ENCODE peak calls at places on chromosomes 11 and 22, in five cellular contexts. Y, A, O, X and K are unnamed samples.
A peak's percentile ranks its signal among the peaks of the same experiment; 100 is the strongest.

GRCh38 chr22:27348634-27349033 is 452.9 kb downstream of the MN1 start:
- DNase-seq in Y (no peak), X (peak; percentile 48), A (no peak), O (no peak), K (no peak)

GRCh38 chr11:76329084-76329648 is 51.8 kb downstream of the THAP12 start:
- DNase-seq in X (no peak), O (no peak), A (no peak), Y (peak; percentile 43), K (no peak)

GRCh38 chr11:132093861-132094260 is 723.4 kb downstream of the NTM start:
- DNase-seq in A (no peak), X (no peak), O (no peak), Y (no peak), K (no peak)

GRCh38 chr11:111586305-111586915 is 15.8 kb upstream of the SIK2 start:
- DNase-seq in X (no peak), O (peak; percentile 45), A (peak; percentile 50), Y (peak; percentile 46), K (peak; percentile 19)

GRCh38 chr22:48680601-48681000 is 1147.1 kb downstream of the BRD1 start:
- DNase-seq in O (no peak), A (no peak), Y (no peak), X (no peak), K (no peak)

GRCh38 chr22:44143117-44143495 is 37.6 kb upstream of the PARVG start:
- DNase-seq in X (no peak), Y (no peak), O (no peak), A (no peak), K (no peak)

GRCh38 chr11:60657880-60658279 is 41.5 kb upstream of the MS4A8 start:
- DNase-seq in A (no peak), X (no peak), Y (no peak), O (no peak), K (peak; percentile 67)

GRCh38 chr11:27717377-27717776 is 17.1 kb upstream of the BDNF start:
- DNase-seq in O (no peak), Y (no peak), A (no peak), X (no peak), K (peak; percentile 40)

GRCh38 chr11:89612111-89612510 is 98.0 kb upstream of the TRIM77 start:
- DNase-seq in O (no peak), X (no peak), A (no peak), Y (no peak), K (no peak)

GRCh38 chr11:128498846-128499245 is 88.5 kb downstream of the ETS1 start:
- DNase-seq in Y (no peak), O (no peak), X (peak; percentile 61), A (no peak), K (no peak)

GRCh38 chr11:28400236-28401100 is 292.3 kb downstream of the METTL15 start:
- DNase-seq in O (no peak), X (no peak), Y (no peak), A (no peak), K (no peak)

GRCh38 chr22:35352214-35353111 is 28.4 kb upstream of the HMOX1 start:
- DNase-seq in Y (peak; percentile 61), X (no peak), A (no peak), O (peak; percentile 39), K (peak; percentile 34)

GRCh38 chr22:30435674-30436126 is 10.1 kb downstream of the MTFP1 start:
- DNase-seq in A (peak; percentile 26), Y (no peak), X (no peak), O (peak; percentile 75), K (no peak)

GRCh38 chr11:44018127-44018521 is 29.7 kb upstream of the ACCSL start:
- DNase-seq in X (no peak), Y (peak; percentile 11), A (no peak), O (no peak), K (no peak)

GRCh38 chr11:134625151-134625550 is 213.1 kb upstream of the B3GAT1 start:
- DNase-seq in O (no peak), Y (no peak), X (no peak), A (no peak), K (no peak)

GRCh38 chr11:99370557-99371200 is 349.9 kb downstream of the CNTN5 start:
- DNase-seq in X (no peak), A (no peak), Y (peak; percentile 9), O (no peak), K (peak; percentile 20)

GRCh38 chr11:71286701-71287643 is 34.6 kb upstream of the SHANK2 start:
- DNase-seq in A (no peak), Y (no peak), X (peak; percentile 99), O (no peak), K (no peak)

GRCh38 chr11:76665921-76666351 is 4.6 kb downstream of the LRRC32 start:
- DNase-seq in Y (no peak), X (no peak), A (no peak), O (peak; percentile 8), K (no peak)

GRCh38 chr11:36300651-36301050 is 4.6 kb downstream of the PRR5L start:
- DNase-seq in O (no peak), Y (no peak), X (no peak), A (no peak), K (no peak)

GRCh38 chr22:45683248-45683647 is 11.6 kb downstream of the ATXN10 start:
- DNase-seq in A (no peak), X (no peak), O (no peak), Y (no peak), K (no peak)

GRCh38 chr22:37749223-37749622 is 52.4 kb downstream of the TRIOBP start:
- DNase-seq in A (no peak), X (no peak), O (no peak), Y (no peak), K (no peak)

GRCh38 chr11:73982990-73983763 is 534 bp upstream of the UCP2 start:
- DNase-seq in A (peak; percentile 97), X (peak; percentile 27), O (peak; percentile 89), Y (peak; percentile 99), K (peak; percentile 94)

GRCh38 chr22:23218867-23219251 is 38.5 kb downstream of the BCR start:
- DNase-seq in A (no peak), Y (peak; percentile 57), X (no peak), O (no peak), K (no peak)

GRCh38 chr11:78200061-78200460 is 11.3 kb downstream of the USP35 start:
- DNase-seq in Y (no peak), O (no peak), A (no peak), X (no peak), K (no peak)

GRCh38 chr11:73167555-73167954 is 25.4 kb upstream of the FCHSD2 start:
- DNase-seq in Y (no peak), A (no peak), O (no peak), X (no peak), K (no peak)

GRCh38 chr11:16184588-16184987 is 171.8 kb downstream of the SOX6 start:
- DNase-seq in Y (no peak), X (no peak), O (no peak), A (no peak), K (peak; percentile 35)

GRCh38 chr11:65423516-65424199 is 1.1 kb downstream of the NEAT1 start:
- DNase-seq in A (no peak), Y (no peak), O (peak; percentile 40), X (no peak), K (no peak)

GRCh38 chr11:76701701-76702100 is 31.2 kb upstream of the LRRC32 start:
- DNase-seq in Y (peak; percentile 26), A (no peak), X (peak; percentile 29), O (no peak), K (no peak)

GRCh38 chr11:35735903-35736302 is 73.3 kb downstream of the TRIM44 start:
- DNase-seq in O (no peak), Y (no peak), X (no peak), A (no peak), K (peak; percentile 38)

GRCh38 chr11:127013550-127013949 is 13.0 kb upstream of the KIRREL3 start:
- DNase-seq in Y (no peak), O (no peak), X (no peak), A (no peak), K (no peak)

GRCh38 chr11:43392713-43393112 is 34.0 kb downstream of the TTC17 start:
- DNase-seq in A (no peak), O (no peak), X (no peak), Y (no peak), K (no peak)